ENCODE peak calls at places on chromosomes 7 and 10, in nine cellular contexts. A, W, B, O, T, E, D, Q and G are unnamed samples.

GRCh38 chr10:92045641-92046106 is 122.1 kb downstream of the BTAF1 start:
- DNase-seq in E (no peak), A (no peak), T (no peak), B (no peak), O (no peak), D (no peak), W (peak), Q (no peak), G (no peak)

GRCh38 chr10:98262571-98262970 is 5.4 kb downstream of the LOXL4 start:
- DNase-seq in A (no peak), O (peak), T (no peak), W (no peak), E (no peak), Q (no peak), B (peak), D (peak), G (no peak)

GRCh38 chr7:97016392-97017196 is 8.0 kb downstream of the DLX5 start:
- DNase-seq in A (no peak), O (no peak), E (peak), T (no peak), B (no peak), W (peak), Q (no peak), D (no peak), G (no peak)

GRCh38 chr7:108452707-108453106 is 3.5 kb downstream of the NRCAM start:
- DNase-seq in Q (no peak), B (peak), D (peak), T (no peak), A (no peak), O (peak), E (no peak), W (no peak), G (no peak)

GRCh38 chr7:82722946-82723345 is 279.4 kb upstream of the CACNA2D1 start:
- DNase-seq in D (no peak), W (no peak), A (no peak), E (no peak), B (peak), O (no peak), Q (no peak), T (no peak), G (no peak)

GRCh38 chr10:23516530-23516929 is 77.7 kb downstream of the OTUD1 start:
- DNase-seq in E (no peak), Q (no peak), B (peak), A (no peak), O (peak), W (peak), D (peak), T (no peak), G (no peak)

GRCh38 chr10:119217937-119218579 is 10.7 kb downstream of the GRK5 start:
- DNase-seq in O (no peak), W (no peak), B (peak), A (no peak), E (no peak), Q (no peak), T (no peak), D (no peak), G (no peak)

GRCh38 chr7:151311294-151311864 is 30.2 kb upstream of the NUB1 start:
- DNase-seq in D (no peak), E (no peak), Q (peak), O (no peak), A (no peak), T (no peak), W (no peak), B (no peak), G (no peak)

GRCh38 chr7:2862831-2863361 is 18.8 kb upstream of the GNA12 start:
- DNase-seq in W (no peak), O (no peak), A (no peak), E (no peak), Q (peak), T (no peak), D (peak), B (peak), G (no peak)

GRCh38 chr10:7111574-7111973 is 299.3 kb downstream of the SFMBT2 start:
- DNase-seq in W (no peak), E (no peak), D (no peak), O (peak), Q (no peak), T (no peak), A (no peak), B (peak), G (no peak)

GRCh38 chr7:151572136-151572535 is 52.4 kb upstream of the RHEB start:
- DNase-seq in D (no peak), E (no peak), W (no peak), O (no peak), A (no peak), B (no peak), T (no peak), Q (no peak), G (no peak)

GRCh38 chr7:26593405-26593804 is 271.0 kb downstream of the SKAP2 start:
- DNase-seq in W (no peak), B (no peak), Q (no peak), A (no peak), D (no peak), T (no peak), O (no peak), E (no peak), G (no peak)

GRCh38 chr10:22714524-22715289 is at the start of gene PIP4K2A:
- DNase-seq in T (peak), A (peak), O (peak), W (peak), E (peak), D (peak), B (peak), Q (peak), G (peak)

GRCh38 chr10:102744374-102745051 is 765 bp downstream of the WBP1L start:
- DNase-seq in O (peak), D (peak), B (no peak), A (no peak), E (no peak), W (peak), T (no peak), Q (peak), G (no peak)

GRCh38 chr10:128050937-128051336 is 75.3 kb downstream of the MKI67 start:
- DNase-seq in D (no peak), W (no peak), A (no peak), E (no peak), O (peak), B (peak), Q (no peak), T (no peak), G (no peak)

GRCh38 chr7:117971581-117972244 is 98.5 kb upstream of the CTTNBP2 start:
- DNase-seq in B (no peak), T (no peak), A (no peak), W (no peak), E (no peak), O (no peak), D (no peak), Q (no peak), G (no peak)

GRCh38 chr10:133225707-133226191 is 4.3 kb upstream of the UTF1 start:
- DNase-seq in T (no peak), B (no peak), E (no peak), D (no peak), Q (no peak), O (no peak), A (no peak), W (no peak), G (no peak)

GRCh38 chr7:24821045-24821853 is 64.0 kb upstream of the GSDME start:
- DNase-seq in B (peak), W (no peak), D (peak), E (no peak), O (peak), Q (peak), A (no peak), T (peak), G (peak)

GRCh38 chr10:8874972-8875371 is 820.5 kb downstream of the GATA3 start:
- DNase-seq in D (no peak), O (peak), B (no peak), W (no peak), E (no peak), T (no peak), A (no peak), Q (no peak), G (no peak)

GRCh38 chr7:156017431-156017830 is 205.2 kb upstream of the SHH start:
- DNase-seq in B (no peak), O (no peak), A (no peak), E (no peak), Q (peak), D (no peak), T (no peak), W (no peak), G (no peak)